ENCODE peak calls at places on chromosome 6, in five cellular contexts. One of them, this sample, is unnamed.
A peak's percentile ranks its signal among the peaks of the same experiment; 100 is the strongest.

GRCh38 chr6:6886160-6886885 is 221.4 kb upstream of the RREB1 start:
- DNase-seq in D341Med: no peak
- DNase-seq in astrocyte of the spinal cord: no peak
- DNase-seq in CD4-positive, CD25-positive, alpha-beta regulatory T cell: no peak
- DNase-seq in SK-N-MC: no peak
- DNase-seq in this sample: no peak

GRCh38 chr6:41872102-41872602 is 23.0 kb downstream of the USP49 start:
- DNase-seq in astrocyte of the spinal cord: no peak
- DNase-seq in SK-N-MC: no peak
- DNase-seq in D341Med: no peak
- DNase-seq in CD4-positive, CD25-positive, alpha-beta regulatory T cell: no peak
- DNase-seq in this sample: no peak

GRCh38 chr6:101853226-101853625 is 459.7 kb downstream of the GRIK2 start:
- DNase-seq in D341Med: no peak
- DNase-seq in SK-N-MC: no peak
- DNase-seq in CD4-positive, CD25-positive, alpha-beta regulatory T cell: no peak
- DNase-seq in astrocyte of the spinal cord: no peak
- DNase-seq in this sample: no peak

GRCh38 chr6:93341900-93342613 is 77.3 kb downstream of the EPHA7 start:
- DNase-seq in SK-N-MC: no peak
- DNase-seq in CD4-positive, CD25-positive, alpha-beta regulatory T cell: no peak
- DNase-seq in D341Med: no peak
- DNase-seq in astrocyte of the spinal cord: no peak
- DNase-seq in this sample: no peak

GRCh38 chr6:154766993-154767392 is 33.8 kb downstream of the SCAF8 start:
- DNase-seq in SK-N-MC: no peak
- DNase-seq in D341Med: no peak
- DNase-seq in astrocyte of the spinal cord: peak; percentile 36
- DNase-seq in CD4-positive, CD25-positive, alpha-beta regulatory T cell: no peak
- DNase-seq in this sample: no peak

GRCh38 chr6:44048277-44048676 is 79.0 kb downstream of the MRPL14 start:
- DNase-seq in CD4-positive, CD25-positive, alpha-beta regulatory T cell: no peak
- DNase-seq in SK-N-MC: no peak
- DNase-seq in astrocyte of the spinal cord: no peak
- DNase-seq in D341Med: no peak
- DNase-seq in this sample: no peak

GRCh38 chr6:39808934-39809333 is 16.8 kb downstream of the DAAM2 start:
- DNase-seq in CD4-positive, CD25-positive, alpha-beta regulatory T cell: no peak
- DNase-seq in SK-N-MC: no peak
- DNase-seq in D341Med: no peak
- DNase-seq in astrocyte of the spinal cord: peak; percentile 27
- DNase-seq in this sample: no peak

GRCh38 chr6:866316-866715 is 173.4 kb upstream of the EXOC2 start:
- DNase-seq in D341Med: no peak
- DNase-seq in SK-N-MC: no peak
- DNase-seq in CD4-positive, CD25-positive, alpha-beta regulatory T cell: no peak
- DNase-seq in astrocyte of the spinal cord: no peak
- DNase-seq in this sample: peak; percentile 61

GRCh38 chr6:23690650-23691049 is 435.4 kb upstream of the NRSN1 start:
- DNase-seq in astrocyte of the spinal cord: no peak
- DNase-seq in SK-N-MC: no peak
- DNase-seq in CD4-positive, CD25-positive, alpha-beta regulatory T cell: no peak
- DNase-seq in D341Med: no peak
- DNase-seq in this sample: no peak

GRCh38 chr6:2565499-2565898 is 185.2 kb downstream of the MYLK4 start:
- DNase-seq in CD4-positive, CD25-positive, alpha-beta regulatory T cell: no peak
- DNase-seq in D341Med: no peak
- DNase-seq in astrocyte of the spinal cord: no peak
- DNase-seq in SK-N-MC: no peak
- DNase-seq in this sample: no peak

GRCh38 chr6:105835373-105835772 is 250.8 kb upstream of the PRDM1 start:
- DNase-seq in SK-N-MC: no peak
- DNase-seq in astrocyte of the spinal cord: peak; percentile 36
- DNase-seq in CD4-positive, CD25-positive, alpha-beta regulatory T cell: peak; percentile 4
- DNase-seq in D341Med: peak; percentile 45
- DNase-seq in this sample: peak; percentile 61

GRCh38 chr6:3455121-3455489 is 1.7 kb downstream of the SLC22A23 start:
- DNase-seq in D341Med: no peak
- DNase-seq in SK-N-MC: no peak
- DNase-seq in astrocyte of the spinal cord: no peak
- DNase-seq in CD4-positive, CD25-positive, alpha-beta regulatory T cell: no peak
- DNase-seq in this sample: no peak

GRCh38 chr6:44316481-44316880 is 3.3 kb upstream of the AARS2 start:
- DNase-seq in D341Med: no peak
- DNase-seq in SK-N-MC: no peak
- DNase-seq in CD4-positive, CD25-positive, alpha-beta regulatory T cell: no peak
- DNase-seq in astrocyte of the spinal cord: no peak
- DNase-seq in this sample: no peak

GRCh38 chr6:159899994-159900745 is 9.4 kb downstream of the MAS1 start:
- DNase-seq in astrocyte of the spinal cord: peak; percentile 90
- DNase-seq in D341Med: no peak
- DNase-seq in SK-N-MC: no peak
- DNase-seq in CD4-positive, CD25-positive, alpha-beta regulatory T cell: no peak
- DNase-seq in this sample: no peak